ENCODE peak calls at places on chromosome 19, in ten cellular contexts. O is kidney glomerular epithelial cell; N is EH; G is amniotic stem cell; J is central memory CD4-positive, alpha-beta T cell; B is astrocyte of the spinal cord; L is right atrium auricular region; C is OCI-LY7; E is AG04450; A is epithelial cell of proximal tubule. S is an unnamed sample.
A peak's percentile ranks its signal among the peaks of the same experiment; 100 is the strongest.

GRCh38 chr19:18543814-18544475 is 572 bp upstream of the FKBP8 start:
- DNase-seq in O (peak; percentile 5), N (peak; percentile 78), G (no peak), J (peak; percentile 81), B (peak; percentile 55), L (peak; percentile 64), C (peak; percentile 92), E (no peak), A (no peak), S (no peak)

GRCh38 chr19:14363203-14364097 is 17.8 kb upstream of the ADGRE5 start:
- DNase-seq in O (peak; percentile 81), N (peak; percentile 81), G (no peak), J (no peak), B (peak; percentile 40), L (peak; percentile 67), C (no peak), E (no peak), A (no peak), S (peak; percentile 91)

GRCh38 chr19:28289294-28290063 is 923.5 kb downstream of the UQCRFS1 start:
- DNase-seq in O (peak; percentile 67), N (peak; percentile 0), G (no peak), J (no peak), B (peak; percentile 14), L (no peak), C (no peak), E (no peak), A (peak; percentile 58), S (no peak)

GRCh38 chr19:51016798-51017683 is 2.5 kb downstream of the KLK10 start:
- DNase-seq in O (peak; percentile 32), N (no peak), G (no peak), J (no peak), B (no peak), L (peak; percentile 67), C (peak; percentile 20), E (no peak), A (no peak), S (no peak)

GRCh38 chr19:43731346-43731745 is 15.5 kb downstream of the IRGC start:
- DNase-seq in O (no peak), N (no peak), G (no peak), J (no peak), B (peak; percentile 27), L (no peak), C (no peak), E (no peak), A (no peak), S (no peak)

GRCh38 chr19:40280608-40281221 is 4.4 kb downstream of the AKT2 start:
- DNase-seq in O (no peak), N (no peak), G (no peak), J (no peak), B (no peak), L (no peak), C (peak; percentile 36), E (no peak), A (no peak), S (peak; percentile 54)

GRCh38 chr19:47280183-47280797 is 5.6 kb downstream of the INAFM1 start:
- DNase-seq in O (no peak), N (peak; percentile 33), G (no peak), J (peak; percentile 24), B (no peak), L (no peak), C (peak; percentile 49), E (no peak), A (no peak), S (no peak)

GRCh38 chr19:6997679-6998445 is 23.4 kb downstream of the MBD3L2B start:
- DNase-seq in O (no peak), N (no peak), G (no peak), J (no peak), B (no peak), L (no peak), C (no peak), E (no peak), A (no peak), S (no peak)

GRCh38 chr19:58338825-58339558 is 12.2 kb downstream of the ZSCAN22 start:
- DNase-seq in O (no peak), N (no peak), G (no peak), J (no peak), B (no peak), L (no peak), C (no peak), E (no peak), A (no peak), S (no peak)